ENCODE peak calls at places on chromosomes 6 and 20, in ten cellular contexts. V, M, B, Y, C, E, S, L, D and P are unnamed samples.

GRCh38 chr6:166275714-166276166 is 32.5 kb downstream of the PRR18 start:
- DNase-seq in L (no peak), V (peak; percentile 63), S (peak; percentile 66), Y (peak; percentile 38), E (peak; percentile 54), D (peak; percentile 93), B (peak; percentile 64), C (peak; percentile 22), M (peak; percentile 79), P (peak; percentile 62)

GRCh38 chr20:16106191-16106849 is 466.9 kb downstream of the KIF16B start:
- DNase-seq in C (no peak), L (no peak), Y (no peak), M (no peak), S (no peak), E (no peak), V (no peak), B (no peak), D (no peak), P (peak; percentile 41)

GRCh38 chr6:34274129-34274528 is 25.3 kb upstream of the SMIM29 start:
- DNase-seq in D (no peak), B (no peak), Y (no peak), E (no peak), V (no peak), C (no peak), M (no peak), S (no peak), L (no peak), P (no peak)

GRCh38 chr20:45153756-45154155 is 20.9 kb upstream of the PI3 start:
- DNase-seq in S (no peak), Y (no peak), C (no peak), E (no peak), V (no peak), L (no peak), M (no peak), D (peak; percentile 43), B (no peak), P (no peak)

GRCh38 chr20:20630551-20630950 is 81.9 kb downstream of the RALGAPA2 start:
- DNase-seq in S (no peak), Y (no peak), B (no peak), M (no peak), C (no peak), D (no peak), V (no peak), L (no peak), E (no peak), P (no peak)

GRCh38 chr6:117487831-117488230 is 5.4 kb downstream of the DCBLD1 start:
- DNase-seq in C (no peak), V (no peak), Y (no peak), D (no peak), L (no peak), E (no peak), B (no peak), S (no peak), M (no peak), P (no peak)

GRCh38 chr6:44247338-44248302 is 719 bp downstream of the HSP90AB1 start:
- DNase-seq in S (peak; percentile 82), M (peak; percentile 64), L (peak; percentile 67), E (peak; percentile 66), V (peak; percentile 29), Y (no peak), C (peak; percentile 21), B (peak; percentile 47), D (peak; percentile 83), P (peak; percentile 77)

GRCh38 chr6:170393807-170394399 is 87.3 kb downstream of the FAM120B start:
- DNase-seq in Y (no peak), C (no peak), S (no peak), M (no peak), D (no peak), E (no peak), V (no peak), L (no peak), B (no peak), P (no peak)

GRCh38 chr6:161418458-161418945 is 144.6 kb upstream of the AGPAT4 start:
- DNase-seq in Y (peak; percentile 56), B (peak; percentile 5), L (no peak), V (peak; percentile 73), C (peak; percentile 12), E (peak; percentile 73), S (peak; percentile 56), M (peak; percentile 76), D (peak; percentile 85), P (peak; percentile 86)